ENCODE peak calls at places on chromosomes 2 and 18, in eight cellular contexts. C is lower leg skin, M is endothelial cell of umbilical vein, J is IMR-90, Q is right lobe of liver, S is HCT116, A is transverse colon, R is spleen. L is an unnamed sample.

GRCh38 chr18:24065942-24066341 is 51.4 kb downstream of the TTC39C start:
- DNase-seq in C (no peak), M (no peak), J (no peak), Q (no peak), S (no peak), A (no peak), R (no peak), L (no peak)

GRCh38 chr2:72883356-72883962 is 3.7 kb upstream of the SPR start:
- DNase-seq in C (peak), M (peak), J (peak), Q (no peak), S (no peak), A (peak), R (no peak), L (peak)

GRCh38 chr2:71712179-71712818 is 258.9 kb downstream of the DYSF start:
- DNase-seq in C (peak), M (no peak), J (no peak), Q (no peak), S (no peak), A (no peak), R (no peak), L (no peak)

GRCh38 chr2:144875996-144876395 is 356.1 kb upstream of the ZEB2 start:
- DNase-seq in C (no peak), M (no peak), J (no peak), Q (no peak), S (no peak), A (no peak), R (no peak), L (no peak)

GRCh38 chr2:74890711-74891110 is 56.8 kb downstream of the HK2 start:
- DNase-seq in C (peak), M (no peak), J (no peak), Q (no peak), S (no peak), A (no peak), R (no peak), L (no peak)

GRCh38 chr18:35347991-35348390 is 3.8 kb upstream of the ZNF24 start:
- DNase-seq in C (no peak), M (no peak), J (no peak), Q (no peak), S (no peak), A (no peak), R (no peak), L (no peak)

GRCh38 chr18:25351773-25352628 is at the start of gene ZNF521:
- DNase-seq in C (peak), M (peak), J (peak), Q (peak), S (peak), A (peak), R (peak), L (peak)

GRCh38 chr2:195898505-195898904 is 170.1 kb downstream of the DNAH7 start:
- DNase-seq in C (peak), M (peak), J (peak), Q (no peak), S (peak), A (peak), R (no peak), L (peak)

GRCh38 chr2:6929196-6929874 is 12.1 kb downstream of the RNF144A start:
- DNase-seq in C (no peak), M (no peak), J (no peak), Q (no peak), S (no peak), A (no peak), R (no peak), L (no peak)

GRCh38 chr2:20050104-20050711 is 1.2 kb downstream of the LAPTM4A start:
- DNase-seq in C (no peak), M (peak), J (peak), Q (no peak), S (no peak), A (peak), R (no peak), L (no peak)

GRCh38 chr2:127932199-127932877 is 46.6 kb upstream of the AMMECR1L start:
- DNase-seq in C (no peak), M (peak), J (peak), Q (no peak), S (peak), A (no peak), R (no peak), L (no peak)

GRCh38 chr2:30192327-30192726 is 39.0 kb upstream of the LBH start:
- DNase-seq in C (peak), M (no peak), J (no peak), Q (no peak), S (no peak), A (no peak), R (no peak), L (no peak)

GRCh38 chr2:121151311-121152109 is 133.5 kb downstream of the TFCP2L1 start:
- DNase-seq in C (peak), M (no peak), J (no peak), Q (no peak), S (no peak), A (peak), R (no peak), L (no peak)

GRCh38 chr2:73257425-73258125 is 23.5 kb downstream of the CCT7 start:
- DNase-seq in C (peak), M (no peak), J (no peak), Q (peak), S (no peak), A (peak), R (no peak), L (no peak)

GRCh38 chr2:201795608-201796477 is 10.5 kb upstream of the CDK15 start:
- DNase-seq in C (no peak), M (peak), J (peak), Q (no peak), S (peak), A (no peak), R (no peak), L (no peak)

GRCh38 chr2:53051157-53051556 is 716.4 kb upstream of the CHAC2 start:
- DNase-seq in C (no peak), M (no peak), J (no peak), Q (no peak), S (no peak), A (no peak), R (no peak), L (no peak)

GRCh38 chr2:38192046-38192445 is 116.1 kb upstream of the CYP1B1 start:
- DNase-seq in C (no peak), M (no peak), J (no peak), Q (no peak), S (no peak), A (no peak), R (no peak), L (no peak)

GRCh38 chr18:74498712-74499629 is 2.8 kb downstream of the CNDP2 start:
- DNase-seq in C (peak), M (no peak), J (no peak), Q (peak), S (no peak), A (peak), R (peak), L (no peak)
- TF ChIP-seq POLR2A in C (no peak), M (no peak), J (no peak), Q (no peak), S (no peak), A (no peak), R (no peak), L (no peak)

GRCh38 chr2:186526281-186526680 is 40.2 kb downstream of the ZC3H15 start:
- DNase-seq in C (no peak), M (no peak), J (no peak), Q (no peak), S (no peak), A (no peak), R (no peak), L (no peak)
- H3K4me3 ChIP-seq in C (no peak), M (no peak), J (no peak), Q (no peak), S (no peak), A (no peak), R (no peak), L (no peak)

DNA sequence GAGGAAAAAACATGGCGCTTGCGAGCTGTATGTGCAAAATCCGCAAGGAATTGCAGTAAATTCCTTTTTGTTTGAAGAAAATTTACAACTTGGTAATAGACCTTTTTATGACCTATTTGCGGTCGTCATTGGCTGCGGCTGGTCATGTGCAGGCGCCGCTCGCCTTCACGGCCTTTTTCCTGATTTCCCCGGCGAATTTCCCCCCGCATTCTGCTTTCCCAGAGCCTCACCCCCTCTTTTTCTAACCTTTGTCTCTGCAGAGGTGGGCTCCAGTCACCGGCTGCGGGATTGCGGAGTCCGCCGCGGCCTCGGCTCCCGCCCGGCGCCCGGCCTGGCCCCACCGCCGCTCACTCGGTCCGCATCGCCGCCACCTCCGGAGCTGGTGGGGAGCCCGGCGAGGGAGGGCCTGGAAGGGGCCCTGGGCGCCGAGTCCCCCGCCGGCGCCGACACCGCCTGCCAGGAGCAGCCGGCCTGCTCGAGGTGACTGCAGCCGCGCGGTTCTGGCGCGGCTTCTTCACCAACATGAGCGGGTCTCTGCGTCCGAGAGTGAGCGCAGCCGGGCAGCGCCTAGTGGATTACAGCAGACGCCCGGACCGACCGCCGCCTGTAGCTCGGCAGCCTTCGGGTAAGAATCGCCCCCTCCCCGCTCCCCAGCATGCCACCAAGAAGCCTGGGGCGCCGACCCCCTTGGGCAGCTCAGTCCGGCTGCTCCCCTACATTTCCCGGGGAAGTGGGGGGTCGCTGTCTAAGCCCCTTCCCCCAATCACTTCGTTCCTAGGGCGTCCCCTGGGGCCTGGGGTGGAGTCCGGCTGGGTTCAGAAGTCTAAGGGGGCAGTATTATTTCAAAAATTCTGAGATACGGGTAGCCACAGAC is 7.1 kb downstream of the HOXD8 start:
- DNase-seq in C (peak), M (peak), J (no peak), Q (no peak), S (no peak), A (peak), R (peak), L (no peak)
- TF ChIP-seq POLR2A in C (no peak), M (peak), J (no peak), Q (no peak), S (no peak), A (no peak), R (no peak), L (no peak)

GRCh38 chr2:65186093-65186868 is 41.4 kb upstream of the ACTR2 start:
- DNase-seq in C (no peak), M (peak), J (no peak), Q (no peak), S (no peak), A (peak), R (no peak), L (no peak)

GRCh38 chr2:65185012-65185411 is 42.6 kb upstream of the ACTR2 start:
- DNase-seq in C (no peak), M (no peak), J (no peak), Q (no peak), S (no peak), A (no peak), R (no peak), L (no peak)

GRCh38 chr2:65182570-65182969 is 45.1 kb upstream of the ACTR2 start:
- DNase-seq in C (no peak), M (no peak), J (no peak), Q (no peak), S (no peak), A (no peak), R (no peak), L (no peak)

DNA sequence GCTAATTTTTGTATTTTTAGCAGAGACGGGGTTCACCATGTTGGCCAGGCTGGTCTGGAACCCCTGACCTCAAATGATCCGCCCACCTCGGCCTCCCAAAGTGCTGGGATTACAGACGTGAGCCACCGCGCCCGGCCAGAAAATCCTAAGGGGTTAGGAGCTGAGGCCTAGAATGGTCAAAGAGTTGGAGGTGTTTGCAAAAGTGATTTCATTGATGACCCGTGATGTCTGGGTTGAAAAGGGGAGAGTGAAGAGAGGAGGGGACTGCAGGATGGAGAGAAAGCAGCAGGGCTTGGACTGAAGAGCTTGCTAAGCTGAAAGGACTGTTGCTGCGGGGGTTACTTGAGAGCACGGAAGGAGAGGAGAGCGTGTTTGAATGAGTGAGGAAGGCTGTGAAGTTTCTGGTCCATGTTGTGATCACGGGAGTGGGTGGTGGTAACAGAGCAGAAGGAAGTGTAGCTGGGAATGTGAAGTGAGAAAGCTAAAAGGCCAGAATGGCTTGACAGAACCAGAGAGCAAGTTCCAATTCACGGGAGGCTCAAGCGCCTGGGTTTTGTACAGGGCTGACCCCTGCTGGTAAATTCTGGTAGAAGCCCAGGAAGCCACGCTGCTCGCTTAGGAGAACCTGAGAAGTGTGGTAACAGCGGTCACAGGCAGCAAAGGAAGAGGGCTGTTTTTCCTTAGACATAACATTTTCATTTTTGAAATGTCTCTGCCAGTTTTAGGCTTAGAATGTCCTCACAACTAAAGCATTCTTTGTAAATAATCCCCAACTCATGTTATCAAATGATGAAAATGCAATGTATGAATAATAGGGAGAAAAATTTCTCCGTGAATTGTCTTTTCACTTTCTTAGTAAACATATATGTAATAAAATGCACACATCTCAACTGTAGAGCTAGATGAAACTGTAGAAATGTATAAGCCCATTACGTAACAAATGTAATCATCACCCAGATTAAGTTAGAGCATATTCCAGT is 40.5 kb upstream of the ACTR2 start:
- DNase-seq in C (peak), M (peak), J (peak), Q (peak), S (peak), A (peak), R (peak), L (peak)
- H3K4me3 ChIP-seq in C (no peak), M (no peak), J (no peak), Q (no peak), S (no peak), A (no peak), R (no peak), L (no peak)

GRCh38 chr2:29011650-29012060 is 30.6 kb downstream of the TOGARAM2 start:
- DNase-seq in C (peak), M (no peak), J (no peak), Q (no peak), S (no peak), A (peak), R (peak), L (peak)
- TF ChIP-seq POLR2A in C (no peak), M (no peak), J (no peak), Q (no peak), S (no peak), A (peak), R (no peak), L (peak)

DNA sequence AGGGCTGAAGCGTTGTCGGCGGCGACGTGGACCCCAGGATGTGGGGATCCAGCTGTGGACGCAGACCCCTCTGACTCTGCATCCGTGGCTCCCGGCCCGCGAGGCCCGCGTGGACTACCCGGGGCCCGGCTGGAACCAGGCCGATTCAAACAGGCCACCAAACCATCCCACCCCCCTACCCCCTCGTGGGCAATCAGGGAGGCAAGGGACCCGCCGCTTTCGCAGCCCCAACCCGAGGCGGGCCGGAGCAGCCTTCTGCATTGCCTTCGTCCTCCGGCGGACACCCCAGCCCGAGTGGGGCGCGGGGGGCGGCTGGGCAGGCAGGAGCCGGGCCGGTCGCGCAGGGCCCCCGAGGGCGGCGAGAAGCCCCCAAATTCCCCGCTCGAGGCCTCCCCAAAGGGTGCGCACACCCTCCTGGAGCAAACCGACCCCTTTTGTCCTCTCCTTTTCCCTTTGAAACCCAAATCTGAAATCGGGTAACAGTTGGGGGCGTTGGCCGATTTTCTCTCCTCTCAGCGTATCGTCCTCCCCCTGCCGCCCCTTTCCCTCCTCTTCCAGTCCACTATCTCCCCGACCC is 7.3 kb downstream of the SP9 start:
- DNase-seq in C (peak), M (no peak), J (no peak), Q (no peak), S (no peak), A (no peak), R (peak), L (no peak)
- H3K4me3 ChIP-seq in C (no peak), M (no peak), J (no peak), Q (no peak), S (no peak), A (no peak), R (no peak), L (no peak)

L was measured in heart left ventricle.